ENCODE peak calls at places on chromosomes 13 and 19, in nine cellular contexts. One of them, this sample, is unnamed.

GRCh38 chr13:35927554-35927953 is 203.6 kb downstream of the DCLK1 start:
- DNase-seq in heart right ventricle: peak
- DNase-seq in heart left ventricle: no peak
- DNase-seq in A673: peak
- DNase-seq in RWPE1: peak
- DNase-seq in activated CD8-positive, alpha-beta T cell treated with anti-CD3 and anti-CD28 coated beads for 36 hours: no peak
- DNase-seq in hepatocyte: peak
- DNase-seq in ascending aorta: no peak
- DNase-seq in neural crest cell: no peak
- DNase-seq in this sample: no peak

GRCh38 chr13:50126378-50127016 is 111.3 kb downstream of the KCNRG start:
- DNase-seq in A673: peak
- DNase-seq in activated CD8-positive, alpha-beta T cell treated with anti-CD3 and anti-CD28 coated beads for 36 hours: peak
- DNase-seq in ascending aorta: no peak
- DNase-seq in hepatocyte: peak
- DNase-seq in heart right ventricle: no peak
- DNase-seq in neural crest cell: no peak
- DNase-seq in heart left ventricle: no peak
- DNase-seq in RWPE1: no peak
- DNase-seq in this sample: no peak

GRCh38 chr19:55158848-55159793 is 1.6 kb upstream of the TNNI3 start:
- DNase-seq in activated CD8-positive, alpha-beta T cell treated with anti-CD3 and anti-CD28 coated beads for 36 hours: peak
- DNase-seq in heart left ventricle: peak
- DNase-seq in ascending aorta: no peak
- DNase-seq in hepatocyte: no peak
- DNase-seq in RWPE1: peak
- DNase-seq in neural crest cell: no peak
- DNase-seq in heart right ventricle: peak
- DNase-seq in A673: peak
- DNase-seq in this sample: no peak

GRCh38 chr13:85549819-85550218 is 249.4 kb downstream of the SLITRK6 start:
- DNase-seq in A673: no peak
- DNase-seq in activated CD8-positive, alpha-beta T cell treated with anti-CD3 and anti-CD28 coated beads for 36 hours: no peak
- DNase-seq in hepatocyte: no peak
- DNase-seq in heart right ventricle: no peak
- DNase-seq in neural crest cell: no peak
- DNase-seq in heart left ventricle: no peak
- DNase-seq in ascending aorta: no peak
- DNase-seq in RWPE1: no peak
- DNase-seq in this sample: no peak

GRCh38 chr19:42561512-42561911 is 33.2 kb downstream of the CEACAM8 start:
- DNase-seq in hepatocyte: no peak
- DNase-seq in heart right ventricle: no peak
- DNase-seq in RWPE1: no peak
- DNase-seq in neural crest cell: no peak
- DNase-seq in A673: no peak
- DNase-seq in activated CD8-positive, alpha-beta T cell treated with anti-CD3 and anti-CD28 coated beads for 36 hours: no peak
- DNase-seq in heart left ventricle: no peak
- DNase-seq in ascending aorta: no peak
- DNase-seq in this sample: no peak

GRCh38 chr19:57701625-57702024 is 7.4 kb downstream of the ZNF154 start:
- DNase-seq in activated CD8-positive, alpha-beta T cell treated with anti-CD3 and anti-CD28 coated beads for 36 hours: no peak
- DNase-seq in hepatocyte: no peak
- DNase-seq in heart right ventricle: no peak
- DNase-seq in heart left ventricle: no peak
- DNase-seq in ascending aorta: no peak
- DNase-seq in neural crest cell: no peak
- DNase-seq in A673: no peak
- DNase-seq in RWPE1: no peak
- DNase-seq in this sample: no peak

GRCh38 chr19:49588370-49589122 is 2.4 kb upstream of the PRR12 start:
- DNase-seq in activated CD8-positive, alpha-beta T cell treated with anti-CD3 and anti-CD28 coated beads for 36 hours: peak
- DNase-seq in A673: no peak
- DNase-seq in hepatocyte: no peak
- DNase-seq in heart right ventricle: no peak
- DNase-seq in heart left ventricle: no peak
- DNase-seq in ascending aorta: no peak
- DNase-seq in neural crest cell: no peak
- DNase-seq in RWPE1: no peak
- DNase-seq in this sample: no peak

GRCh38 chr19:756232-756631 is 5.3 kb downstream of the MISP start:
- DNase-seq in activated CD8-positive, alpha-beta T cell treated with anti-CD3 and anti-CD28 coated beads for 36 hours: peak
- DNase-seq in A673: peak
- DNase-seq in heart left ventricle: no peak
- DNase-seq in heart right ventricle: no peak
- DNase-seq in ascending aorta: no peak
- DNase-seq in hepatocyte: no peak
- DNase-seq in neural crest cell: no peak
- DNase-seq in RWPE1: peak
- DNase-seq in this sample: no peak

GRCh38 chr13:19601749-19602725 is 31.4 kb upstream of the MPHOSPH8 start:
- DNase-seq in A673: peak
- DNase-seq in heart left ventricle: peak
- DNase-seq in neural crest cell: peak
- DNase-seq in heart right ventricle: no peak
- DNase-seq in RWPE1: peak
- DNase-seq in hepatocyte: peak
- DNase-seq in activated CD8-positive, alpha-beta T cell treated with anti-CD3 and anti-CD28 coated beads for 36 hours: peak
- DNase-seq in ascending aorta: no peak
- DNase-seq in this sample: no peak

GRCh38 chr19:35040826-35041547 is 534 bp upstream of the HPN start:
- DNase-seq in heart left ventricle: peak
- DNase-seq in A673: no peak
- DNase-seq in neural crest cell: peak
- DNase-seq in RWPE1: no peak
- DNase-seq in ascending aorta: peak
- DNase-seq in activated CD8-positive, alpha-beta T cell treated with anti-CD3 and anti-CD28 coated beads for 36 hours: peak
- DNase-seq in hepatocyte: peak
- DNase-seq in heart right ventricle: peak
- DNase-seq in this sample: peak

GRCh38 chr19:49497047-49497789 is 984 bp downstream of the RPS11 start:
- DNase-seq in ascending aorta: peak
- DNase-seq in hepatocyte: peak
- DNase-seq in heart right ventricle: peak
- DNase-seq in heart left ventricle: no peak
- DNase-seq in neural crest cell: no peak
- DNase-seq in activated CD8-positive, alpha-beta T cell treated with anti-CD3 and anti-CD28 coated beads for 36 hours: peak
- DNase-seq in RWPE1: peak
- DNase-seq in A673: peak
- DNase-seq in this sample: peak

GRCh38 chr19:6065685-6066365 is 44.5 kb downstream of the RFX2 start:
- DNase-seq in heart left ventricle: no peak
- DNase-seq in neural crest cell: no peak
- DNase-seq in activated CD8-positive, alpha-beta T cell treated with anti-CD3 and anti-CD28 coated beads for 36 hours: peak
- DNase-seq in RWPE1: peak
- DNase-seq in hepatocyte: peak
- DNase-seq in ascending aorta: peak
- DNase-seq in heart right ventricle: peak
- DNase-seq in A673: no peak
- DNase-seq in this sample: no peak

GRCh38 chr19:571127-571974 is 1.0 kb upstream of the BSG start:
- DNase-seq in RWPE1: no peak
- DNase-seq in hepatocyte: peak
- DNase-seq in heart right ventricle: no peak
- DNase-seq in activated CD8-positive, alpha-beta T cell treated with anti-CD3 and anti-CD28 coated beads for 36 hours: peak
- DNase-seq in neural crest cell: peak
- DNase-seq in heart left ventricle: peak
- DNase-seq in ascending aorta: no peak
- DNase-seq in A673: peak
- DNase-seq in this sample: no peak

GRCh38 chr13:49533011-49533410 is 37.3 kb downstream of the PHF11 start:
- DNase-seq in RWPE1: no peak
- DNase-seq in heart left ventricle: no peak
- DNase-seq in neural crest cell: no peak
- DNase-seq in hepatocyte: no peak
- DNase-seq in A673: no peak
- DNase-seq in heart right ventricle: no peak
- DNase-seq in ascending aorta: no peak
- DNase-seq in activated CD8-positive, alpha-beta T cell treated with anti-CD3 and anti-CD28 coated beads for 36 hours: no peak
- DNase-seq in this sample: no peak

GRCh38 chr13:33326723-33327122 is 41.2 kb upstream of the STARD13 start:
- DNase-seq in A673: no peak
- DNase-seq in hepatocyte: no peak
- DNase-seq in heart right ventricle: no peak
- DNase-seq in RWPE1: no peak
- DNase-seq in heart left ventricle: no peak
- DNase-seq in neural crest cell: no peak
- DNase-seq in ascending aorta: no peak
- DNase-seq in activated CD8-positive, alpha-beta T cell treated with anti-CD3 and anti-CD28 coated beads for 36 hours: no peak
- DNase-seq in this sample: no peak

GRCh38 chr13:114144606-114145244 is 12.3 kb upstream of the RASA3 start:
- DNase-seq in ascending aorta: no peak
- DNase-seq in RWPE1: no peak
- DNase-seq in heart right ventricle: no peak
- DNase-seq in hepatocyte: no peak
- DNase-seq in activated CD8-positive, alpha-beta T cell treated with anti-CD3 and anti-CD28 coated beads for 36 hours: no peak
- DNase-seq in A673: no peak
- DNase-seq in neural crest cell: no peak
- DNase-seq in heart left ventricle: no peak
- DNase-seq in this sample: no peak

GRCh38 chr13:114142640-114143490 is 10.4 kb upstream of the RASA3 start:
- DNase-seq in heart left ventricle: no peak
- DNase-seq in A673: no peak
- DNase-seq in hepatocyte: no peak
- DNase-seq in RWPE1: no peak
- DNase-seq in ascending aorta: peak
- DNase-seq in heart right ventricle: no peak
- DNase-seq in neural crest cell: no peak
- DNase-seq in activated CD8-positive, alpha-beta T cell treated with anti-CD3 and anti-CD28 coated beads for 36 hours: peak
- DNase-seq in this sample: peak

GRCh38 chr13:114145256-114145655 is 12.8 kb upstream of the RASA3 start:
- DNase-seq in hepatocyte: no peak
- DNase-seq in A673: no peak
- DNase-seq in heart left ventricle: no peak
- DNase-seq in neural crest cell: no peak
- DNase-seq in activated CD8-positive, alpha-beta T cell treated with anti-CD3 and anti-CD28 coated beads for 36 hours: no peak
- DNase-seq in ascending aorta: peak
- DNase-seq in RWPE1: no peak
- DNase-seq in heart right ventricle: no peak
- DNase-seq in this sample: no peak

GRCh38 chr13:114145722-114146121 is 13.3 kb upstream of the RASA3 start:
- DNase-seq in A673: no peak
- DNase-seq in hepatocyte: no peak
- DNase-seq in heart left ventricle: no peak
- DNase-seq in activated CD8-positive, alpha-beta T cell treated with anti-CD3 and anti-CD28 coated beads for 36 hours: no peak
- DNase-seq in neural crest cell: no peak
- DNase-seq in ascending aorta: no peak
- DNase-seq in RWPE1: no peak
- DNase-seq in heart right ventricle: no peak
- DNase-seq in this sample: no peak

GRCh38 chr13:114143806-114144605 is 11.6 kb upstream of the RASA3 start:
- DNase-seq in hepatocyte: peak
- DNase-seq in neural crest cell: no peak
- DNase-seq in activated CD8-positive, alpha-beta T cell treated with anti-CD3 and anti-CD28 coated beads for 36 hours: peak
- DNase-seq in ascending aorta: no peak
- DNase-seq in A673: no peak
- DNase-seq in RWPE1: no peak
- DNase-seq in heart left ventricle: no peak
- DNase-seq in heart right ventricle: no peak
- DNase-seq in this sample: no peak
- TF ChIP-seq CTCF in hepatocyte: peak
- TF ChIP-seq CTCF in neural crest cell: peak
- TF ChIP-seq CTCF in activated CD8-positive, alpha-beta T cell treated with anti-CD3 and anti-CD28 coated beads for 36 hours: peak
- TF ChIP-seq CTCF in ascending aorta: no peak
- TF ChIP-seq CTCF in A673: peak
- TF ChIP-seq CTCF in RWPE1: no peak
- TF ChIP-seq CTCF in heart left ventricle: no peak
- TF ChIP-seq CTCF in heart right ventricle: no peak
- TF ChIP-seq CTCF in this sample: no peak

GRCh38 chr19:4345656-4346383 is 2.5 kb downstream of the MPND start:
- DNase-seq in hepatocyte: peak
- DNase-seq in RWPE1: no peak
- DNase-seq in ascending aorta: no peak
- DNase-seq in activated CD8-positive, alpha-beta T cell treated with anti-CD3 and anti-CD28 coated beads for 36 hours: no peak
- DNase-seq in heart left ventricle: no peak
- DNase-seq in heart right ventricle: no peak
- DNase-seq in A673: no peak
- DNase-seq in neural crest cell: no peak
- DNase-seq in this sample: no peak

GRCh38 chr19:4343845-4344713 is 717 bp downstream of the MPND start:
- DNase-seq in activated CD8-positive, alpha-beta T cell treated with anti-CD3 and anti-CD28 coated beads for 36 hours: peak
- DNase-seq in hepatocyte: peak
- DNase-seq in ascending aorta: no peak
- DNase-seq in heart right ventricle: no peak
- DNase-seq in heart left ventricle: no peak
- DNase-seq in neural crest cell: no peak
- DNase-seq in A673: no peak
- DNase-seq in RWPE1: no peak
- DNase-seq in this sample: no peak

GRCh38 chr19:4338441-4339350 is at the start of gene STAP2:
- DNase-seq in neural crest cell: no peak
- DNase-seq in heart right ventricle: no peak
- DNase-seq in hepatocyte: peak
- DNase-seq in heart left ventricle: no peak
- DNase-seq in ascending aorta: no peak
- DNase-seq in A673: no peak
- DNase-seq in RWPE1: peak
- DNase-seq in activated CD8-positive, alpha-beta T cell treated with anti-CD3 and anti-CD28 coated beads for 36 hours: peak
- DNase-seq in this sample: no peak

GRCh38 chr19:4343056-4343844 is at the start of gene MPND:
- DNase-seq in heart right ventricle: peak
- DNase-seq in activated CD8-positive, alpha-beta T cell treated with anti-CD3 and anti-CD28 coated beads for 36 hours: peak
- DNase-seq in heart left ventricle: peak
- DNase-seq in hepatocyte: peak
- DNase-seq in RWPE1: peak
- DNase-seq in A673: peak
- DNase-seq in neural crest cell: peak
- DNase-seq in ascending aorta: peak
- DNase-seq in this sample: peak

GRCh38 chr19:4342421-4343055 is 824 bp upstream of the MPND start:
- DNase-seq in activated CD8-positive, alpha-beta T cell treated with anti-CD3 and anti-CD28 coated beads for 36 hours: peak
- DNase-seq in heart left ventricle: peak
- DNase-seq in RWPE1: peak
- DNase-seq in hepatocyte: peak
- DNase-seq in A673: peak
- DNase-seq in neural crest cell: peak
- DNase-seq in ascending aorta: peak
- DNase-seq in heart right ventricle: peak
- DNase-seq in this sample: peak
- TF ChIP-seq CTCF in activated CD8-positive, alpha-beta T cell treated with anti-CD3 and anti-CD28 coated beads for 36 hours: no peak
- TF ChIP-seq CTCF in heart left ventricle: no peak
- TF ChIP-seq CTCF in RWPE1: no peak
- TF ChIP-seq CTCF in hepatocyte: no peak
- TF ChIP-seq CTCF in A673: no peak
- TF ChIP-seq CTCF in neural crest cell: no peak
- TF ChIP-seq CTCF in ascending aorta: no peak
- TF ChIP-seq CTCF in heart right ventricle: no peak
- TF ChIP-seq CTCF in this sample: no peak

GRCh38 chr19:44813331-44814131 is 4.6 kb downstream of the BCAM start:
- DNase-seq in heart right ventricle: no peak
- DNase-seq in A673: no peak
- DNase-seq in hepatocyte: no peak
- DNase-seq in neural crest cell: no peak
- DNase-seq in ascending aorta: no peak
- DNase-seq in RWPE1: no peak
- DNase-seq in heart left ventricle: no peak
- DNase-seq in activated CD8-positive, alpha-beta T cell treated with anti-CD3 and anti-CD28 coated beads for 36 hours: no peak
- DNase-seq in this sample: no peak
- TF ChIP-seq CTCF in heart right ventricle: no peak
- TF ChIP-seq CTCF in A673: no peak
- TF ChIP-seq CTCF in hepatocyte: no peak
- TF ChIP-seq CTCF in neural crest cell: no peak
- TF ChIP-seq CTCF in ascending aorta: no peak
- TF ChIP-seq CTCF in RWPE1: no peak
- TF ChIP-seq CTCF in heart left ventricle: no peak
- TF ChIP-seq CTCF in activated CD8-positive, alpha-beta T cell treated with anti-CD3 and anti-CD28 coated beads for 36 hours: no peak
- TF ChIP-seq CTCF in this sample: no peak

GRCh38 chr13:27783111-27783510 is 9.2 kb upstream of the GSX1 start:
- DNase-seq in heart left ventricle: no peak
- DNase-seq in RWPE1: peak
- DNase-seq in A673: no peak
- DNase-seq in activated CD8-positive, alpha-beta T cell treated with anti-CD3 and anti-CD28 coated beads for 36 hours: no peak
- DNase-seq in hepatocyte: peak
- DNase-seq in heart right ventricle: no peak
- DNase-seq in ascending aorta: no peak
- DNase-seq in neural crest cell: no peak
- DNase-seq in this sample: no peak
- TF ChIP-seq CTCF in heart left ventricle: no peak
- TF ChIP-seq CTCF in RWPE1: no peak
- TF ChIP-seq CTCF in A673: peak
- TF ChIP-seq CTCF in activated CD8-positive, alpha-beta T cell treated with anti-CD3 and anti-CD28 coated beads for 36 hours: no peak
- TF ChIP-seq CTCF in hepatocyte: peak
- TF ChIP-seq CTCF in heart right ventricle: peak
- TF ChIP-seq CTCF in ascending aorta: no peak
- TF ChIP-seq CTCF in neural crest cell: peak
- TF ChIP-seq CTCF in this sample: no peak